ENCODE peak calls at places on chromosome 15, in seven cellular contexts. One of them, this sample, is unnamed.

GRCh38 chr15:27878841-27879240 is 220.3 kb downstream of the OCA2 start:
- DNase-seq in CD4-positive, alpha-beta T cell: no peak
- DNase-seq in hepatocyte: no peak
- DNase-seq in bronchial epithelial cell: peak
- DNase-seq in uterus: no peak
- DNase-seq in lung: no peak
- DNase-seq in AG10803: no peak
- DNase-seq in this sample: no peak

GRCh38 chr15:92714071-92714456 is 58.5 kb upstream of the FAM174B start:
- DNase-seq in CD4-positive, alpha-beta T cell: no peak
- DNase-seq in hepatocyte: peak
- DNase-seq in bronchial epithelial cell: peak
- DNase-seq in uterus: peak
- DNase-seq in lung: no peak
- DNase-seq in AG10803: peak
- DNase-seq in this sample: no peak

GRCh38 chr15:94263341-94264273 is 32.2 kb downstream of the MCTP2 start:
- DNase-seq in CD4-positive, alpha-beta T cell: no peak
- DNase-seq in hepatocyte: no peak
- DNase-seq in bronchial epithelial cell: peak
- DNase-seq in uterus: no peak
- DNase-seq in lung: no peak
- DNase-seq in AG10803: peak
- DNase-seq in this sample: no peak

GRCh38 chr15:39260791-39261190 is 320.1 kb upstream of the THBS1 start:
- DNase-seq in CD4-positive, alpha-beta T cell: no peak
- DNase-seq in hepatocyte: no peak
- DNase-seq in bronchial epithelial cell: no peak
- DNase-seq in uterus: no peak
- DNase-seq in lung: no peak
- DNase-seq in AG10803: no peak
- DNase-seq in this sample: no peak

GRCh38 chr15:52071570-52071969 is 41.0 kb downstream of the BCL2L10 start:
- DNase-seq in CD4-positive, alpha-beta T cell: no peak
- DNase-seq in hepatocyte: peak
- DNase-seq in bronchial epithelial cell: peak
- DNase-seq in uterus: no peak
- DNase-seq in lung: peak
- DNase-seq in AG10803: no peak
- DNase-seq in this sample: peak

GRCh38 chr15:85587707-85588441 is 206.9 kb downstream of the KLHL25 start:
- DNase-seq in CD4-positive, alpha-beta T cell: no peak
- DNase-seq in hepatocyte: peak
- DNase-seq in bronchial epithelial cell: peak
- DNase-seq in uterus: no peak
- DNase-seq in lung: no peak
- DNase-seq in AG10803: peak
- DNase-seq in this sample: peak

GRCh38 chr15:80823995-80824394 is 44.8 kb downstream of the CEMIP start:
- DNase-seq in CD4-positive, alpha-beta T cell: no peak
- DNase-seq in hepatocyte: no peak
- DNase-seq in bronchial epithelial cell: no peak
- DNase-seq in uterus: no peak
- DNase-seq in lung: no peak
- DNase-seq in AG10803: no peak
- DNase-seq in this sample: no peak

GRCh38 chr15:31102049-31102321 is 460 bp upstream of the TRPM1 start:
- DNase-seq in CD4-positive, alpha-beta T cell: no peak
- DNase-seq in hepatocyte: no peak
- DNase-seq in bronchial epithelial cell: no peak
- DNase-seq in uterus: no peak
- DNase-seq in lung: no peak
- DNase-seq in AG10803: no peak
- DNase-seq in this sample: no peak

GRCh38 chr15:32671339-32672325 is 30.1 kb downstream of the SCG5 start:
- DNase-seq in CD4-positive, alpha-beta T cell: no peak
- DNase-seq in hepatocyte: peak
- DNase-seq in bronchial epithelial cell: no peak
- DNase-seq in uterus: no peak
- DNase-seq in lung: no peak
- DNase-seq in AG10803: peak
- DNase-seq in this sample: no peak

GRCh38 chr15:99106417-99107220 is 1.7 kb downstream of the SYNM start:
- DNase-seq in CD4-positive, alpha-beta T cell: no peak
- DNase-seq in hepatocyte: no peak
- DNase-seq in bronchial epithelial cell: no peak
- DNase-seq in uterus: no peak
- DNase-seq in lung: no peak
- DNase-seq in AG10803: no peak
- DNase-seq in this sample: no peak

DNA sequence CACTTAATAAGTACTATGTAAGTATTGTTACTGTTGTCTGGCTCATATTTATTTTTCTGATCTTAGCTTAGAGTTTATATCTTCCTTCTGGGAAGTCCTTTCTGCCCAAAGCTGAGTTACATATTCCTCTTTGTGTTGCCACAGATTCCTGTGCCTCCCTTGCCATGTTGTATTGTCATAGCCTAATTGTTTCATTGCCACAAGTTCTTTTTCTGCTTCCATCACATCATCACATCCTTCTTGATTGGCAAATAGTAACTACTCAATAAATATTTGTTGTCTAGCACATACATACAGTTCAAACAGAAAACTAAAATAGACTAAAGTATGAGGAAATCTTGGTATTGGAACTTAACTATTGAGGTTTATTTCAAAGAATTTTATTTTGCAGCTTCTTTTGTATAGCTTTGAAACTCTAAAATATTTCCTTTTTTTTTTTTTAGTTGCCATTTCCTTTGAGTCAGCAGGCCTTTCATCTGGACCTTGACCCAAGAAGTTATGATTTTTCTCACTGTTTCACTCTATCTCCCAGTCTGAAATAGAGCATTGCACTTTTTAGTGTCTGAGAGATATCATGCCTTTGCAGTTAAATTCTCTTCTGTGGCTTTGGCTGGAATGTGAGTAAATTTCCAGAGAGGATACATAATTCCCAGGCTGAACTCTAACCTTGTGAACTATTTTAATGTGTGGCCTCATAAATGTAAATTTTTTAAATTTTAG is 98.2 kb downstream of the ZNF609 start:
- DNase-seq in CD4-positive, alpha-beta T cell: no peak
- DNase-seq in hepatocyte: no peak
- DNase-seq in bronchial epithelial cell: no peak
- DNase-seq in uterus: no peak
- DNase-seq in lung: no peak
- DNase-seq in AG10803: peak
- DNase-seq in this sample: no peak
- TF ChIP-seq CTCF in CD4-positive, alpha-beta T cell: no peak
- TF ChIP-seq CTCF in hepatocyte: no peak
- TF ChIP-seq CTCF in bronchial epithelial cell: no peak
- TF ChIP-seq CTCF in uterus: no peak
- TF ChIP-seq CTCF in lung: no peak
- TF ChIP-seq CTCF in AG10803: no peak
- TF ChIP-seq CTCF in this sample: no peak

DNA sequence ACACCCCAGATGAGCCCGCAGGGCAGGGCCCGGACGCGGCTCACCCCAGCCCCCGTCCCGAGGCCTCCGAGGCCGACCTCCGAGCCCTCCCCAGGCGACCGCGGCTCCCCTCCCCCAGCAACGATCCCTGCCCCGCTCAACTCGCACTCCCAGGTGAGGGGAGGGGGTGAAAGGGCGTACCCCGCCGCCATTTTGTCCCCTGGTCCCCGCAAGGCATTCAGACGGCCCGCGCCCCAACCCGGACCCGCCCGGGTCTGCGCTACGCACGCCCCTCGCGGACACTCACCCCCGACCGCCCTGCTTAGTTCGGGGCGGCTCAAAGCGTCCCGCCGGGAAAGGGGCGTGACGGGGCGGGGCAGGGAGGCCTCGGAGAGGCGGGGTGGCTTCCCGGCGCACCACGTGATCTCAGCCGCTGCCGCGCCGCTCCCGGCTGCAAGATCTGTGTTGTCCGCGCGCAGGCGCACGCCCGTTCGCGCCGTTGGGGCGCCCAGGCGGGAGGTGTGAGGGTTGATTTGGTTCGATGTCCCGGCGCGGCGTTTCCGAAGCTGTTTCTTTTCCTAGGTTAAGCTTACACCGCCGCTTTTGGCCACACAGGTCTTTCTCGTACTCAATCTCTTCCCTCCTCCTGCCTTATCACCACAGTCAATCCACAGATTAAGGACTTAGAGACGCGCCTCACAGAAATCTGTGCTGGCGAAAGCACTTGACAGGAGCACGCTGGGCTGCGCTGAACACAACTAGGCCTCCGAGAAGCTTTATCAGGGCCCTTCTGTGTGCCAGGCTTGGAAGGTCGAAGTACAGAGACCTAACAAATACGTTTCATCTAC is at the start of gene SCAPER:
- DNase-seq in CD4-positive, alpha-beta T cell: peak
- DNase-seq in hepatocyte: peak
- DNase-seq in bronchial epithelial cell: peak
- DNase-seq in uterus: peak
- DNase-seq in lung: peak
- DNase-seq in AG10803: peak
- DNase-seq in this sample: peak
- TF ChIP-seq CTCF in CD4-positive, alpha-beta T cell: no peak
- TF ChIP-seq CTCF in hepatocyte: no peak
- TF ChIP-seq CTCF in bronchial epithelial cell: no peak
- TF ChIP-seq CTCF in uterus: no peak
- TF ChIP-seq CTCF in lung: no peak
- TF ChIP-seq CTCF in AG10803: no peak
- TF ChIP-seq CTCF in this sample: no peak

GRCh38 chr15:88465633-88466219 is 1.5 kb downstream of the MRPL46 start:
- DNase-seq in CD4-positive, alpha-beta T cell: no peak
- DNase-seq in hepatocyte: peak
- DNase-seq in bronchial epithelial cell: peak
- DNase-seq in uterus: no peak
- DNase-seq in lung: peak
- DNase-seq in AG10803: peak
- DNase-seq in this sample: peak

GRCh38 chr15:88470625-88471372 is 3.3 kb downstream of the MRPS11 start:
- DNase-seq in CD4-positive, alpha-beta T cell: no peak
- DNase-seq in hepatocyte: no peak
- DNase-seq in bronchial epithelial cell: no peak
- DNase-seq in uterus: no peak
- DNase-seq in lung: no peak
- DNase-seq in AG10803: no peak
- DNase-seq in this sample: no peak

GRCh38 chr15:88469321-88469720 is 1.8 kb downstream of the MRPS11 start:
- DNase-seq in CD4-positive, alpha-beta T cell: no peak
- DNase-seq in hepatocyte: no peak
- DNase-seq in bronchial epithelial cell: no peak
- DNase-seq in uterus: no peak
- DNase-seq in lung: no peak
- DNase-seq in AG10803: no peak
- DNase-seq in this sample: no peak

GRCh38 chr15:88467073-88467934 is at the start of the genes MRPL46 and MRPS11:
- DNase-seq in CD4-positive, alpha-beta T cell: peak
- DNase-seq in hepatocyte: peak
- DNase-seq in bronchial epithelial cell: peak
- DNase-seq in uterus: peak
- DNase-seq in lung: peak
- DNase-seq in AG10803: peak
- DNase-seq in this sample: peak

DNA sequence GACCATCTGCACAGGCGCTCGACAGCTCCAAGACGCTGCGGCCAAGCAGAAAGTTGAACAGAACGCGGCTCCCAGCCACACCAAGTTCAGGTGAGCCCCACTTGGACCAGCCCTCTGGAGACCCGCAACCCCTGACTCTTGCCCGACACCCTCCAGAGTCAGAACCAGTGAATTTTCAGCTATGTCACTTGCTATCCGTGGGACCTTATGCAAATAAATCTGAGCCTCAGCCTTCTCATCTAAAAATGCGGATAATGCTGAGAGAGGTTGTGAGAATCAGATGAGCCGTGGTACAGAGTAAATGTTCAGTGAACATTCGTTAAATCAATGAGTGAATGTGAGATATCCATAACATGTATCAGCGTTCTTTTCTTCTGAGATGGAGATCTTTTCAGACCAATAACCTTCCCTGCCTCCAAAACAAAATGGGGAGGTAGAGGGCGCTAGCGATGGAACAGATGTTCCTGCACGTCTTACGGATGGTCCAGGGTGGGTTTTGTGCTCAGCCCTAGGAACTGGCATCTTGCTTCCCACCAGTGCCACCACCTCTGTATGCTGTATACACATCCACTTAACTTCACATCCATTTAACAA is 524 bp downstream of the MRPS11 start:
- DNase-seq in CD4-positive, alpha-beta T cell: no peak
- DNase-seq in hepatocyte: no peak
- DNase-seq in bronchial epithelial cell: peak
- DNase-seq in uterus: no peak
- DNase-seq in lung: no peak
- DNase-seq in AG10803: peak
- DNase-seq in this sample: no peak
- TF ChIP-seq CTCF in CD4-positive, alpha-beta T cell: no peak
- TF ChIP-seq CTCF in hepatocyte: no peak
- TF ChIP-seq CTCF in bronchial epithelial cell: peak
- TF ChIP-seq CTCF in uterus: no peak
- TF ChIP-seq CTCF in lung: no peak
- TF ChIP-seq CTCF in AG10803: peak
- TF ChIP-seq CTCF in this sample: no peak

GRCh38 chr15:91289324-91289723 is 189.3 kb downstream of the SV2B start:
- DNase-seq in CD4-positive, alpha-beta T cell: no peak
- DNase-seq in hepatocyte: no peak
- DNase-seq in bronchial epithelial cell: no peak
- DNase-seq in uterus: no peak
- DNase-seq in lung: no peak
- DNase-seq in AG10803: no peak
- DNase-seq in this sample: peak
- TF ChIP-seq CTCF in CD4-positive, alpha-beta T cell: no peak
- TF ChIP-seq CTCF in hepatocyte: no peak
- TF ChIP-seq CTCF in bronchial epithelial cell: no peak
- TF ChIP-seq CTCF in uterus: no peak
- TF ChIP-seq CTCF in lung: no peak
- TF ChIP-seq CTCF in AG10803: no peak
- TF ChIP-seq CTCF in this sample: no peak

This sample was measured in Calu3.